ENCODE peak calls at places on chromosomes 13 and 19, in five cellular contexts. One of them, this sample, is unnamed.

GRCh38 chr13:76164290-76164689 is 528.2 kb downstream of the LMO7 start:
- DNase-seq in psoas muscle: no peak
- DNase-seq in epithelial cell of esophagus: peak
- DNase-seq in ascending aorta: no peak
- DNase-seq in epithelial cell of proximal tubule: no peak
- DNase-seq in this sample: no peak

GRCh38 chr19:45607071-45608029 is 5.3 kb upstream of the GPR4 start:
- DNase-seq in psoas muscle: peak
- DNase-seq in epithelial cell of esophagus: peak
- DNase-seq in ascending aorta: peak
- DNase-seq in epithelial cell of proximal tubule: no peak
- DNase-seq in this sample: peak

GRCh38 chr13:44140146-44140545 is 233.5 kb upstream of the SERP2 start:
- DNase-seq in psoas muscle: no peak
- DNase-seq in epithelial cell of esophagus: no peak
- DNase-seq in ascending aorta: no peak
- DNase-seq in epithelial cell of proximal tubule: no peak
- DNase-seq in this sample: no peak

GRCh38 chr13:113815151-113816058 is 48.5 kb downstream of the GAS6 start:
- DNase-seq in psoas muscle: no peak
- DNase-seq in epithelial cell of esophagus: no peak
- DNase-seq in ascending aorta: no peak
- DNase-seq in epithelial cell of proximal tubule: no peak
- DNase-seq in this sample: peak

GRCh38 chr19:2554856-2555255 is 78.9 kb downstream of the GADD45B start:
- DNase-seq in psoas muscle: no peak
- DNase-seq in epithelial cell of esophagus: no peak
- DNase-seq in ascending aorta: no peak
- DNase-seq in epithelial cell of proximal tubule: no peak
- DNase-seq in this sample: peak

GRCh38 chr19:2039959-2040646 is 10.9 kb downstream of the MKNK2 start:
- DNase-seq in psoas muscle: no peak
- DNase-seq in epithelial cell of esophagus: no peak
- DNase-seq in ascending aorta: no peak
- DNase-seq in epithelial cell of proximal tubule: no peak
- DNase-seq in this sample: no peak

GRCh38 chr13:96994030-96994848 is at the start of gene OXGR1:
- DNase-seq in psoas muscle: peak
- DNase-seq in epithelial cell of esophagus: no peak
- DNase-seq in ascending aorta: no peak
- DNase-seq in epithelial cell of proximal tubule: no peak
- DNase-seq in this sample: no peak

GRCh38 chr19:37920591-37921450 is 13.8 kb downstream of the SIPA1L3 start:
- DNase-seq in psoas muscle: no peak
- DNase-seq in epithelial cell of esophagus: no peak
- DNase-seq in ascending aorta: no peak
- DNase-seq in epithelial cell of proximal tubule: no peak
- DNase-seq in this sample: no peak

GRCh38 chr19:30253581-30253996 is 118.6 kb upstream of the ZNF536 start:
- DNase-seq in psoas muscle: no peak
- DNase-seq in epithelial cell of esophagus: no peak
- DNase-seq in ascending aorta: no peak
- DNase-seq in epithelial cell of proximal tubule: no peak
- DNase-seq in this sample: peak

GRCh38 chr19:2207991-2208860 is 27.9 kb downstream of the PLEKHJ1 start:
- DNase-seq in psoas muscle: peak
- DNase-seq in epithelial cell of esophagus: peak
- DNase-seq in ascending aorta: no peak
- DNase-seq in epithelial cell of proximal tubule: no peak
- DNase-seq in this sample: no peak

GRCh38 chr13:111312944-111313590 is 7.4 kb upstream of the TEX29 start:
- DNase-seq in psoas muscle: no peak
- DNase-seq in epithelial cell of esophagus: no peak
- DNase-seq in ascending aorta: no peak
- DNase-seq in epithelial cell of proximal tubule: no peak
- DNase-seq in this sample: no peak

GRCh38 chr13:111510502-111511218 is 190.2 kb downstream of the TEX29 start:
- DNase-seq in psoas muscle: no peak
- DNase-seq in epithelial cell of esophagus: no peak
- DNase-seq in ascending aorta: no peak
- DNase-seq in epithelial cell of proximal tubule: no peak
- DNase-seq in this sample: no peak

GRCh38 chr19:39402417-39403297 is 4.0 kb upstream of the ZFP36 start:
- DNase-seq in psoas muscle: peak
- DNase-seq in epithelial cell of esophagus: peak
- DNase-seq in ascending aorta: peak
- DNase-seq in epithelial cell of proximal tubule: no peak
- DNase-seq in this sample: peak

GRCh38 chr19:798415-799075 is 1.3 kb downstream of the PTBP1 start:
- DNase-seq in psoas muscle: peak
- DNase-seq in epithelial cell of esophagus: no peak
- DNase-seq in ascending aorta: no peak
- DNase-seq in epithelial cell of proximal tubule: no peak
- DNase-seq in this sample: no peak

GRCh38 chr19:1223018-1223855 is 14.6 kb downstream of the CBARP start:
- DNase-seq in psoas muscle: no peak
- DNase-seq in epithelial cell of esophagus: peak
- DNase-seq in ascending aorta: no peak
- DNase-seq in epithelial cell of proximal tubule: no peak
- DNase-seq in this sample: peak

DNA sequence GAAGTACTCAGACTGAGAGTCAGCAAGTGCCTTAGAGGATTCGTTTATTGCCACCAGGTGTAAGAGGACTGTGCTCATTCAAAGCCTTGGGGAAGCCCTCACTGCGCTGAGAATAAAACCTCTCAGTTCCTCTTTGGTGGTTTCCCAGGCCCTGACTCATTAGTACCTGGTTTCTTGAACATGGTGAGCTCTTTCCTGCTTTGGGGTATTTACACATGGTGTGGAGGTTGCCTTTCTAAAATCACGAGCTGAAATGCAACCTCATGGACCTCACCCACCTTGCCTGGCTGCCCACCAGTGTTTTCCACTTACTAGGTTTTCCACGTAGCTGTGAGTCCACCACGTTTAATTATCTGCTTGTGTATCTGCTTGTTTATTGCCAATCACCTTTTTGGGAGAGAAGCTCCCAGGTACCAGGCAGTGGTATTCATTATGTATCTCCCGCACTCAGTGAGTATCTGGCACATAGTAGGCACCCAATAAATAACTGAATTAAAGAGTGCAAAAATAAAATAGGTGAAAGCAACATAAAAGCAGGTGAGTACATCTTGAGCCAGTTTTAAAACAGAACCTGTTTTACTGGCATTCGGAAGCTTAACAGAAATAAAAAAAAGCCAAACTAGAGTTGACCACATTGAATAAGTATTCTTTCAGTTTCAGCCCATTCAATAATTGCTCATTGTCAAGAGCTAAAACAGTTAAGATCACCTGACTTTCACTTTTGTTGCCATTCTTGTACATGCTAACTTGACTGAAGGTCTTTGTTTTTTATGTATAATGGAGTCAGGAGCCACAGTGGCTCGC is 533.0 kb downstream of the MYO16 start:
- DNase-seq in psoas muscle: no peak
- DNase-seq in epithelial cell of esophagus: peak
- DNase-seq in ascending aorta: no peak
- DNase-seq in epithelial cell of proximal tubule: no peak
- DNase-seq in this sample: peak
- TF ChIP-seq CTCF in psoas muscle: no peak
- TF ChIP-seq CTCF in epithelial cell of esophagus: no peak
- TF ChIP-seq CTCF in ascending aorta: no peak
- TF ChIP-seq CTCF in epithelial cell of proximal tubule: no peak
- TF ChIP-seq CTCF in this sample: no peak

DNA sequence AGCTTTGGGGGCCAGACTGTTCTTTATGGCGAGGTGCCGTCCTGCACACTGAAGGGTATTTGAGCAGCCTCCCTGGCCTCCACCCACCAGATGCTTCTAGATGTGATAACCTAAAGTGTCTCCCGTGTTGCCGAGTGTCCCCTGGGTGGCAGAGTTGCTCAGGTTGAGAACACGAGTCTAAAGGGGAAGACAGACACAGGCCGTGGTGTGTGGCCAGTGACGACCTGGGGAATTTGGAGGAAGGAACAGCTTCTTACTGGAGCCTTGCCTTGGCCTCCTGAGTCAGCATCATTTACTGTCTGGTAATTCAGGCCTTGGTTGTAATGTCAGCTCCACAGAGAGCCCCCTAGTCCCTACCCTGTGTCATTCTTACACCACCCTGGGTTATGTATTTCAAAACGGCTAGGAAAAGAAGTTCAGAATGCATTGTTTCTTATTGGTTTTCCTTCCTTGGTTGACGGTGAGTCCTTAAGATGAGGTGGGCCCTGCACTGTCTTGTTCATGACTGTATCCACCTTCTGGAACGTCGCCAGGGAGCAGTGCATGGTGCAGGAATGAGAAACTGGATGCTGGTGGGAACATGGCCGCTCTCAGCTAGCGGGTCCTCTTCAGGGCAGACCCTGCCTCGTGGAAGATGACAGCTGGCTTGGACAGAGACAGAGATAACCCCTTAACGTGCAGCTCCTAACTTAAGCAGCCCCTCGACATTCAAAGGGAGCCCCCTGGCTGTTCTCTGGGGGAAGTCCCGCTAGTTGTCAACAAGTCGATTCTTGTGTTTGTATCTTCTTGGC is 7.1 kb downstream of the SIN3B start:
- DNase-seq in psoas muscle: no peak
- DNase-seq in epithelial cell of esophagus: peak
- DNase-seq in ascending aorta: no peak
- DNase-seq in epithelial cell of proximal tubule: no peak
- DNase-seq in this sample: no peak
- TF ChIP-seq CTCF in psoas muscle: no peak
- TF ChIP-seq CTCF in epithelial cell of esophagus: peak
- TF ChIP-seq CTCF in ascending aorta: no peak
- TF ChIP-seq CTCF in epithelial cell of proximal tubule: no peak
- TF ChIP-seq CTCF in this sample: no peak

GRCh38 chr19:49809987-49810389 is 3.1 kb downstream of the FUZ start:
- DNase-seq in psoas muscle: no peak
- DNase-seq in epithelial cell of esophagus: no peak
- DNase-seq in ascending aorta: no peak
- DNase-seq in epithelial cell of proximal tubule: no peak
- DNase-seq in this sample: no peak

GRCh38 chr19:49814010-49814409 is 918 bp upstream of the FUZ start:
- DNase-seq in psoas muscle: no peak
- DNase-seq in epithelial cell of esophagus: no peak
- DNase-seq in ascending aorta: no peak
- DNase-seq in epithelial cell of proximal tubule: no peak
- DNase-seq in this sample: peak

GRCh38 chr19:49812452-49812996 is 568 bp downstream of the FUZ start:
- DNase-seq in psoas muscle: no peak
- DNase-seq in epithelial cell of esophagus: no peak
- DNase-seq in ascending aorta: no peak
- DNase-seq in epithelial cell of proximal tubule: no peak
- DNase-seq in this sample: no peak

GRCh38 chr19:49811328-49811727 is 1.8 kb downstream of the FUZ start:
- DNase-seq in psoas muscle: no peak
- DNase-seq in epithelial cell of esophagus: no peak
- DNase-seq in ascending aorta: no peak
- DNase-seq in epithelial cell of proximal tubule: no peak
- DNase-seq in this sample: peak

DNA sequence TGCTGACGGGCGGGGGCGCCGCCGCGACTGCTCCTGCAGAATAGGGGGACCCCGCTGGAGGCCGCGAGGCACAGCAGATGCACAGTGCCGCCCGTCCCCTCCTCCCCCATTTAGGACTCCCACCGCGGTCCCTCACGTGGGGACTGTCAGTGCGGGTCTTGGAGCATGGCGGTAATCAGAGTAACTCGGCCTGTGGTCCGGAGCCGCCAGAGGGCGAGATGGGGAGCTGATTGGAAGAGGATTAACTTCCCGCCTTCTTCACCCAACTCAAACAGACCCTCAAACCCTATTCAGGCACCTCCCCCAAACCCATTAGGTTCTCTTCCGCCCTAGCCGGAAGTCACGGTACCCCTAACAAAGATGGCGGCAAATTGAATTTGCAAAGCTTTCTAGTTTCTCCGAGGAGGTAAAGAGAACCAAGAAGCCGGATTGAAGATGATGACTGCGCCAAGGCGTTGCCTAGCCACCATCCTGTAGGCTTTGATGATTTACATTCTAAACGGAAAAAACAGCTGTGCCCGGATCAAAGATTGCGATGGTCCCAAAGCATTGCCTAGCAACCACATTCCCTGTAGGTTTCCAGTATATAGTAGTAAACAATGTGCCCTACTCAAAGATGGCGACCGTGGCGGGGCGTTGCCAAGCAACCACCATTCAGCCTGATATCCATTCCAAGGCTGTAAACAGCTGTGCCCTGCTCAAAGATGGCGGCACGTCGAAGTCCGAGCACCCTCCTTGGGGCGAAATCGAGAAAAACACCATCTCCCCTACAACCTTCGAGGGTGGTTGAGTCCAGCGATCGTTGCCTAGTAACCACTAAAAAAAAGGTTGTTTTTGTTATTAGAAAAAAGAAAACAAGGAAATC is at the start of gene FUZ:
- DNase-seq in psoas muscle: peak
- DNase-seq in epithelial cell of esophagus: peak
- DNase-seq in ascending aorta: peak
- DNase-seq in epithelial cell of proximal tubule: peak
- DNase-seq in this sample: peak
- TF ChIP-seq CTCF in psoas muscle: no peak
- TF ChIP-seq CTCF in epithelial cell of esophagus: peak
- TF ChIP-seq CTCF in ascending aorta: no peak
- TF ChIP-seq CTCF in epithelial cell of proximal tubule: peak
- TF ChIP-seq CTCF in this sample: peak

GRCh38 chr13:108606424-108606823 is 23.0 kb upstream of the MYO16 start:
- DNase-seq in psoas muscle: no peak
- DNase-seq in epithelial cell of esophagus: no peak
- DNase-seq in ascending aorta: no peak
- DNase-seq in epithelial cell of proximal tubule: no peak
- DNase-seq in this sample: no peak

GRCh38 chr13:108610517-108610916 is 18.9 kb upstream of the MYO16 start:
- DNase-seq in psoas muscle: no peak
- DNase-seq in epithelial cell of esophagus: no peak
- DNase-seq in ascending aorta: no peak
- DNase-seq in epithelial cell of proximal tubule: no peak
- DNase-seq in this sample: no peak

GRCh38 chr13:108615241-108615640 is 14.2 kb upstream of the MYO16 start:
- DNase-seq in psoas muscle: no peak
- DNase-seq in epithelial cell of esophagus: no peak
- DNase-seq in ascending aorta: no peak
- DNase-seq in epithelial cell of proximal tubule: no peak
- DNase-seq in this sample: no peak

GRCh38 chr13:108609353-108609752 is 20.1 kb upstream of the MYO16 start:
- DNase-seq in psoas muscle: no peak
- DNase-seq in epithelial cell of esophagus: peak
- DNase-seq in ascending aorta: no peak
- DNase-seq in epithelial cell of proximal tubule: no peak
- DNase-seq in this sample: peak
- TF ChIP-seq CTCF in psoas muscle: peak
- TF ChIP-seq CTCF in epithelial cell of esophagus: peak
- TF ChIP-seq CTCF in ascending aorta: no peak
- TF ChIP-seq CTCF in epithelial cell of proximal tubule: peak
- TF ChIP-seq CTCF in this sample: peak

GRCh38 chr19:17488593-17489391 is 18.5 kb downstream of the SLC27A1 start:
- DNase-seq in psoas muscle: peak
- DNase-seq in epithelial cell of esophagus: peak
- DNase-seq in ascending aorta: no peak
- DNase-seq in epithelial cell of proximal tubule: no peak
- DNase-seq in this sample: peak
- TF ChIP-seq CTCF in psoas muscle: peak
- TF ChIP-seq CTCF in epithelial cell of esophagus: peak
- TF ChIP-seq CTCF in ascending aorta: no peak
- TF ChIP-seq CTCF in epithelial cell of proximal tubule: no peak
- TF ChIP-seq CTCF in this sample: peak